ENCODE peak calls at places on chromosomes 1 and 21, in seven cellular contexts. U is hepatocyte, N is MM.1S, M is SK-N-SH, T is GM23338, C is PC-3, B is HCT116. G is an unnamed sample.

GRCh38 chr1:168223261-168223660 is 2.5 kb upstream of the SFT2D2 start:
- DNase-seq in U (no peak), N (no peak), M (no peak), T (no peak), C (no peak), B (no peak), G (no peak)

GRCh38 chr1:154895779-154896178 is 25.7 kb upstream of the KCNN3 start:
- DNase-seq in U (no peak), N (no peak), M (peak; percentile 37), T (no peak), C (no peak), B (no peak), G (no peak)

GRCh38 chr21:32096411-32096810 is 182.4 kb downstream of the MIS18A start:
- DNase-seq in U (no peak), N (peak; percentile 27), M (peak; percentile 56), T (peak; percentile 82), C (peak; percentile 15), B (peak; percentile 28), G (peak; percentile 62)

GRCh38 chr1:100989306-100990077 is 36.1 kb downstream of the DPH5 start:
- DNase-seq in U (peak; percentile 55), N (no peak), M (no peak), T (no peak), C (peak; percentile 54), B (no peak), G (no peak)

GRCh38 chr1:160432371-160432786 is 32.0 kb downstream of the VANGL2 start:
- DNase-seq in U (no peak), N (no peak), M (no peak), T (no peak), C (peak; percentile 42), B (no peak), G (no peak)

GRCh38 chr1:70205076-70205436 is 323 bp downstream of the LRRC40 start:
- DNase-seq in U (no peak), N (no peak), M (no peak), T (no peak), C (no peak), B (no peak), G (no peak)

GRCh38 chr1:54404939-54405880 is 984 bp downstream of the SSBP3 start:
- DNase-seq in U (peak; percentile 55), N (no peak), M (peak; percentile 71), T (peak; percentile 69), C (peak; percentile 18), B (no peak), G (peak; percentile 71)

GRCh38 chr1:45557422-45557944 is 6.9 kb downstream of the AKR1A1 start:
- DNase-seq in U (no peak), N (no peak), M (no peak), T (no peak), C (no peak), B (no peak), G (no peak)

GRCh38 chr1:26580116-26580515 is 50.6 kb downstream of the RPS6KA1 start:
- DNase-seq in U (no peak), N (no peak), M (no peak), T (no peak), C (no peak), B (no peak), G (no peak)

GRCh38 chr21:45574081-45574501 is 31.9 kb upstream of the SLC19A1 start:
- DNase-seq in U (no peak), N (no peak), M (peak; percentile 40), T (no peak), C (no peak), B (no peak), G (no peak)

GRCh38 chr1:191886977-191887376 is 271.3 kb upstream of the RGS18 start:
- DNase-seq in U (no peak), N (no peak), M (no peak), T (no peak), C (no peak), B (no peak), G (no peak)

GRCh38 chr21:42414928-42415769 is 11.4 kb downstream of the UBASH3A start:
- DNase-seq in U (no peak), N (no peak), M (no peak), T (no peak), C (peak; percentile 82), B (peak; percentile 63), G (no peak)

GRCh38 chr1:179353546-179353945 is 12.2 kb upstream of the AXDND1 start:
- DNase-seq in U (peak; percentile 33), N (no peak), M (no peak), T (no peak), C (no peak), B (no peak), G (no peak)

GRCh38 chr1:204915856-204916485 is 45.3 kb downstream of the NFASC start:
- DNase-seq in U (no peak), N (no peak), M (no peak), T (no peak), C (peak; percentile 54), B (no peak), G (no peak)

GRCh38 chr1:75616436-75617433 is 5.8 kb upstream of the SLC44A5 start:
- DNase-seq in U (peak; percentile 61), N (no peak), M (no peak), T (peak; percentile 83), C (no peak), B (no peak), G (peak; percentile 75)

GRCh38 chr1:207217778-207218511 is 103.5 kb upstream of the CD55 start:
- DNase-seq in U (no peak), N (peak; percentile 48), M (no peak), T (no peak), C (no peak), B (no peak), G (no peak)

GRCh38 chr1:91747666-91748065 is 138.3 kb downstream of the TGFBR3 start:
- DNase-seq in U (no peak), N (no peak), M (no peak), T (no peak), C (no peak), B (no peak), G (no peak)

GRCh38 chr1:29502901-29503300 is 266.6 kb downstream of the PTPRU start:
- DNase-seq in U (no peak), N (no peak), M (no peak), T (no peak), C (no peak), B (no peak), G (no peak)

GRCh38 chr1:236868625-236869467 is 73.8 kb downstream of the MTR start:
- DNase-seq in U (peak; percentile 65), N (peak; percentile 58), M (peak; percentile 53), T (peak; percentile 71), C (peak; percentile 54), B (peak; percentile 51), G (peak; percentile 68)

GRCh38 chr1:69523032-69523431 is 44.7 kb upstream of the LRRC7 start:
- DNase-seq in U (peak; percentile 12), N (no peak), M (no peak), T (no peak), C (peak; percentile 15), B (no peak), G (no peak)

GRCh38 chr1:243598433-243598832 is 251.6 kb downstream of the AKT3 start:
- DNase-seq in U (no peak), N (no peak), M (no peak), T (no peak), C (peak; percentile 94), B (no peak), G (no peak)

GRCh38 chr1:206032356-206033140 is 8.9 kb upstream of the CTSE start:
- DNase-seq in U (no peak), N (no peak), M (no peak), T (no peak), C (no peak), B (no peak), G (no peak)
- TF ChIP-seq EZH2phosphoT487 in U (no peak), N (no peak), M (no peak), T (no peak), C (no peak), B (no peak), G (no peak)

DNA sequence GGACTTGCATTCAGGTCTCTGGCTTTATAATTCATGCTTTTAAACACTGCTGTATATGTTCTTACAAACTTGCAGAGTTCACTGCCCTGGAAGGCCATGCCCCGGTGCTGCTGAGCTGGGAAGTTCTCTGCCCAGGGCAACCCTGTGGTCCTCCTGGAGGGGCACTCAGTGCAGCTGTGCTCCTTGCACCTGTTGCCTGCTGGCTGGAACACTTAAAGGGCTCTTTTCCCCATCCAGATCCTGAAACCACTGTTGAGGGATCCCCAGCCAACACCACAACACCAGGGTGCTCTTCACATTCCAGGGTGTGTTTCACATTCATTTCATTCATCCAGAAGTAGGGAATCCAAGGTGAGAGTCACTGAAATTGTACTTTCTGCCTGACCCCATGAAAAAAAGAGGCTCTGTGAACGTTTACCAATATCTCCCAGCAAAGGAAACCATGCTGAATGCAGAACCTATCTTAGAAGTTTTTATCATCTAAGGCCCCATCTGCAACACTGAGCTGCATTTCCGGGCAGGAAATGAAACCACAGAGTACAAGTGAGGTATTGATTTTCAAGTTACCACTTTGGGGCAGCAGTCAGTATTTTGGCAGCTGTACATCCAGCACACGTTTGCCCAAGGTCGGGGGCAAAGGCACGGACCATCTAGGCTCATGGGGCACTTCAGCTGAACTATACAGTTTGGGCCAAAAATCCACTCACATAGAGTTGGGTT is 16.4 kb upstream of the KIAA0040 start:
- DNase-seq in U (no peak), N (peak; percentile 97), M (no peak), T (no peak), C (no peak), B (no peak), G (no peak)
- TF ChIP-seq CTCF in U (no peak), N (no peak), M (no peak), T (no peak), C (no peak), B (no peak), G (no peak)

DNA sequence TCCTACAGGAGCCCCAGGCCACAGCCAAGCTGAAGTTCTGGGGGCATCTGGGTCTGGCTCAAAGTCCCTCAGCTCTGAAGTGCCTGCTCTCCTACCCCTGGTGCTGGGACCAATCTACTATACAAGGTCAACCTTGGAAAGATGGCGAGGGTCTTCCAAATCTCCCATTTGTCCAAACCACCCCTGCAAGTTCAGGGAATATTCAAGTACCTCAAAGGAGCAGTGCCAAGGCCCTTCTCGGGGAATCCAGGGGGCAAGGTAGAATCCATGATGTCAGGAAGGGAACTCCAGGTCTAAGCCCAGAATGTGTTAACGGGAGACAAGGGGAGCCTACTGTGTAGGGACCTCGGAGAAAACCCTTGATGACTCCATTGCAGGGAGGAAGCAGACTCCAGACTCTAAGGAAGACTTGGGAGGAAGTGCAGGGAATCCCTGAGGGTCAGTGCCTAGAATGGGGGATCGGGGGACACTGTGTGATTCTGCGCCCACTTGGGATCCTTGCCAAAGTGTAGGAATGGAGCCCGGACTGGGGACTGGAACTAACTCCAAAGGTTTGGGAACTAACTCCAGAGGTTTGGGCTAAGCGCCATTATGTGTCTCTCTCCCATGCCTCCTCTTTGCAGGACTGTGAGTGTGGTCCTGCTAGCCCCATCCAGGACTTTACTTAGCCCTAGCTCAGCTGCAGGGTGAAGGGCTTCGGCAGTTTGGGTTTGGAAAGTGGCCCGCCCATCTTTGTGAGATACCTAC is 8.7 kb downstream of the TAL1 start:
- DNase-seq in U (no peak), N (no peak), M (no peak), T (no peak), C (no peak), B (no peak), G (no peak)
- H3K27me3 ChIP-seq in U (peaks cover 74% of the 10 kb centered on the region), N (peaks cover 50% of the 10 kb centered on the region), M (peaks cover 81% of the 10 kb centered on the region), T (peaks cover 98% of the 10 kb centered on the region), C (peaks cover 56% of the 10 kb centered on the region), B (peaks cover 10% of the 10 kb centered on the region), G (peaks cover 100% of the 10 kb centered on the region)

DNA sequence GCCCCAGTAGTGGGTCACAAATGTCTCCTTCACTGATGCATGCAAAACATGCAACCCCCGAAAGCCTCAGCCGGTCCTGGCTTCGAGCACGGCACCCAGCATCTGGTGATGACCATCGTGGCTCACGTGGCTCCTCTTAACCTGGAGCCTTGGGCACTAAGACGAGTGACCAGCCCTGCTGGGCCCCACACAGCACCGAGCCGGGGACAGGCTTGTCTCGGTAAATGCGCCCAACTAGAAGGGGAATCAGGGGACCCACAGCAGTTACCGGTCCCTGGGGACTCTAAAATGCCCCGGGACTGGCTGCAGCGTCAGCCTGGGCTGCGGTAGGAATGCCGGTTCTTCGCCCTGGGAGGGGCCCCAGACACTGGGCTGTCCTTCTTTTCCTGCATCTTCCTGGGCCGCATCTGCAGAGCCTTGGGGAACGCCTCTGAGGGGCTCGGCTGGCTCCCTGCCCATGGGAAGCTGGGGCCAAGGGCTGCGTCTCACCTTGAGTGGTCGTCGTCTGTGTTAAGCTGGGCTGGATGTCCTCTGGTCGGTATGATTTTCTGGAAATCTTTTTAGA is 13.1 kb upstream of the TTC34 start:
- DNase-seq in U (no peak), N (no peak), M (no peak), T (no peak), C (no peak), B (no peak), G (no peak)
- TF ChIP-seq EZH2phosphoT487 in U (no peak), N (no peak), M (no peak), T (no peak), C (no peak), B (no peak), G (no peak)

G was measured in neural progenitor cell.